ENCODE peak calls at places on chromosome 19, in seven cellular contexts. T is activated naive CD4-positive, alpha-beta T cell treated with Interleukin-2 at 50 U/mL for 16 hours; I is COR-L47; O is activated CD4-positive, CD25-positive, alpha-beta regulatory T cell; N is substantia nigra; Z is epithelial cell of esophagus; J is ascending aorta. K is an unnamed sample.

GRCh38 chr19:491146-491741 is 5.0 kb upstream of the MADCAM1 start:
- DNase-seq in N (no peak), T (no peak), I (no peak), Z (no peak), J (no peak), O (no peak), K (no peak)

GRCh38 chr19:18280247-18281081 is 958 bp downstream of the JUND start:
- DNase-seq in I (peak; percentile 82), Z (peak; percentile 75), N (peak; percentile 64), J (no peak), O (peak; percentile 56), T (peak; percentile 80), K (peak; percentile 68)

GRCh38 chr19:35236638-35237400 is 8.3 kb upstream of the FAM187B start:
- DNase-seq in J (no peak), I (no peak), N (no peak), T (no peak), Z (peak; percentile 25), O (no peak), K (no peak)

GRCh38 chr19:13633109-13633508 is 126.8 kb upstream of the CACNA1A start:
- DNase-seq in N (no peak), Z (no peak), O (no peak), I (peak; percentile 98), J (no peak), T (no peak), K (no peak)

GRCh38 chr19:55426042-55426441 is 17.1 kb downstream of the SHISA7 start:
- DNase-seq in O (no peak), T (no peak), Z (no peak), I (no peak), N (peak; percentile 44), J (no peak), K (no peak)

GRCh38 chr19:47157455-47158321 is 27.1 kb downstream of the SAE1 start:
- DNase-seq in N (no peak), O (no peak), J (no peak), T (peak; percentile 37), I (no peak), Z (peak; percentile 43), K (peak; percentile 63)

GRCh38 chr19:8610041-8610927 is at the start of gene ADAMTS10:
- DNase-seq in J (no peak), N (no peak), Z (no peak), O (no peak), T (peak; percentile 48), I (no peak), K (no peak)

GRCh38 chr19:7788178-7788932 is 25.3 kb downstream of the CLEC4M start:
- DNase-seq in I (no peak), O (no peak), Z (no peak), N (no peak), T (no peak), J (no peak), K (no peak)

GRCh38 chr19:58440556-58440955 is 603 bp upstream of the ZNF132 start:
- DNase-seq in Z (no peak), I (no peak), T (no peak), J (no peak), O (no peak), N (no peak), K (no peak)

GRCh38 chr19:10863107-10863700 is 8.1 kb upstream of the CARM1 start:
- DNase-seq in N (no peak), I (no peak), J (peak; percentile 55), T (no peak), Z (peak; percentile 54), O (no peak), K (peak; percentile 24)

GRCh38 chr19:55609326-55609725 is 3.9 kb downstream of the ZNF865 start:
- DNase-seq in T (no peak), Z (no peak), J (no peak), N (no peak), I (no peak), O (no peak), K (no peak)

GRCh38 chr19:30109565-30109964 is 167.5 kb downstream of the URI1 start:
- DNase-seq in N (no peak), I (no peak), Z (no peak), J (no peak), T (no peak), O (no peak), K (no peak)

GRCh38 chr19:32869369-32870153 is at the start of gene SLC7A9:
- DNase-seq in T (no peak), N (no peak), O (no peak), J (no peak), I (no peak), Z (no peak), K (no peak)

GRCh38 chr19:54391589-54392061 is 23.6 kb upstream of the TTYH1 start:
- DNase-seq in I (no peak), Z (no peak), O (no peak), T (no peak), J (no peak), N (no peak), K (no peak)

GRCh38 chr19:43560687-43561086 is 14.6 kb downstream of the XRCC1 start:
- DNase-seq in O (no peak), T (no peak), I (no peak), J (no peak), Z (peak; percentile 24), N (no peak), K (no peak)

GRCh38 chr19:1757468-1758230 is 4.3 kb downstream of the ONECUT3 start:
- DNase-seq in I (no peak), N (no peak), Z (no peak), O (no peak), J (no peak), T (no peak), K (no peak)

GRCh38 chr19:7213628-7214328 is 80.4 kb downstream of the INSR start:
- DNase-seq in Z (no peak), T (no peak), O (no peak), N (no peak), J (no peak), I (no peak), K (no peak)

GRCh38 chr19:41111750-41112295 is 2.4 kb upstream of the CYP2F1 start:
- DNase-seq in J (no peak), O (no peak), T (no peak), N (no peak), I (no peak), Z (no peak), K (no peak)

GRCh38 chr19:55704494-55705245 is 29.6 kb downstream of the EPN1 start:
- DNase-seq in O (no peak), Z (no peak), I (no peak), N (no peak), J (no peak), T (no peak), K (no peak)

GRCh38 chr19:44958090-44958489 is 2.9 kb downstream of the CLPTM1 start:
- DNase-seq in I (no peak), O (no peak), J (no peak), Z (no peak), N (no peak), T (no peak), K (no peak)

GRCh38 chr19:33249740-33250366 is 24.2 kb upstream of the SLC7A10 start:
- DNase-seq in T (no peak), I (no peak), Z (no peak), O (no peak), N (no peak), J (no peak), K (no peak)

GRCh38 chr19:58554494-58555368 is at the start of gene CHMP2A:
- DNase-seq in Z (peak; percentile 95), J (peak; percentile 92), I (no peak), T (peak; percentile 98), O (no peak), N (no peak), K (peak; percentile 86)

K was measured in foreskin keratinocyte.